ENCODE peak calls at places on chromosomes 7 and 10, in four cellular contexts. One of them, this sample, is unnamed.

GRCh38 chr10:17028843-17029580 is 100.6 kb downstream of the CUBN start:
- DNase-seq in IMR-90: no peak
- DNase-seq in H1: no peak
- DNase-seq in mesendoderm: no peak
- DNase-seq in this sample: no peak

GRCh38 chr10:92757066-92757716 is 67.4 kb downstream of the HHEX start:
- DNase-seq in IMR-90: peak; percentile 82
- DNase-seq in H1: peak; percentile 54
- DNase-seq in mesendoderm: peak; percentile 65
- DNase-seq in this sample: peak; percentile 63

GRCh38 chr7:108973075-108973474 is 403.4 kb downstream of the DNAJB9 start:
- DNase-seq in IMR-90: no peak
- DNase-seq in H1: no peak
- DNase-seq in mesendoderm: peak; percentile 55
- DNase-seq in this sample: no peak

GRCh38 chr10:29160110-29160669 is 128.7 kb upstream of the LYZL1 start:
- DNase-seq in IMR-90: peak; percentile 89
- DNase-seq in H1: no peak
- DNase-seq in mesendoderm: peak; percentile 91
- DNase-seq in this sample: peak; percentile 67

GRCh38 chr10:110203500-110204455 is 3.6 kb upstream of the MXI1 start:
- DNase-seq in IMR-90: no peak
- DNase-seq in H1: peak; percentile 32
- DNase-seq in mesendoderm: no peak
- DNase-seq in this sample: no peak

GRCh38 chr7:156374335-156374734 is 266.2 kb upstream of the RNF32 start:
- DNase-seq in IMR-90: no peak
- DNase-seq in H1: no peak
- DNase-seq in mesendoderm: no peak
- DNase-seq in this sample: no peak

GRCh38 chr7:128940494-128941322 is 3.0 kb downstream of the IRF5 start:
- DNase-seq in IMR-90: no peak
- DNase-seq in H1: peak; percentile 50
- DNase-seq in mesendoderm: no peak
- DNase-seq in this sample: no peak

GRCh38 chr10:79243211-79244067 is 103.8 kb upstream of the PPIF start:
- DNase-seq in IMR-90: no peak
- DNase-seq in H1: peak; percentile 73
- DNase-seq in mesendoderm: peak; percentile 74
- DNase-seq in this sample: peak; percentile 65

GRCh38 chr10:53434413-53434812 is 661.8 kb upstream of the MBL2 start:
- DNase-seq in IMR-90: no peak
- DNase-seq in H1: no peak
- DNase-seq in mesendoderm: peak; percentile 63
- DNase-seq in this sample: no peak

GRCh38 chr10:125407000-125407502 is 246.7 kb upstream of the CTBP2 start:
- DNase-seq in IMR-90: peak; percentile 51
- DNase-seq in H1: no peak
- DNase-seq in mesendoderm: peak; percentile 75
- DNase-seq in this sample: no peak

GRCh38 chr10:129765664-129766550 is 198.2 kb downstream of the EBF3 start:
- DNase-seq in IMR-90: no peak
- DNase-seq in H1: peak; percentile 34
- DNase-seq in mesendoderm: no peak
- DNase-seq in this sample: peak; percentile 19

GRCh38 chr7:116633131-116633988 is 38.6 kb upstream of the MET start:
- DNase-seq in IMR-90: no peak
- DNase-seq in H1: no peak
- DNase-seq in mesendoderm: no peak
- DNase-seq in this sample: no peak

GRCh38 chr10:59894114-59894513 is 12.2 kb downstream of the CCDC6 start:
- DNase-seq in IMR-90: peak; percentile 93
- DNase-seq in H1: no peak
- DNase-seq in mesendoderm: no peak
- DNase-seq in this sample: no peak

GRCh38 chr10:114808982-114809381 is 12.6 kb upstream of the FHIP2A start:
- DNase-seq in IMR-90: no peak
- DNase-seq in H1: no peak
- DNase-seq in mesendoderm: no peak
- DNase-seq in this sample: no peak

GRCh38 chr7:92645531-92646061 is 55.4 kb upstream of the FAM133B start:
- DNase-seq in IMR-90: peak; percentile 15
- DNase-seq in H1: no peak
- DNase-seq in mesendoderm: no peak
- DNase-seq in this sample: no peak

GRCh38 chr10:126309193-126309592 is 79.1 kb downstream of the ADAM12 start:
- DNase-seq in IMR-90: peak; percentile 8
- DNase-seq in H1: no peak
- DNase-seq in mesendoderm: no peak
- DNase-seq in this sample: no peak

GRCh38 chr7:101705327-101705726 is 76.2 kb upstream of the MYL10 start:
- DNase-seq in IMR-90: peak; percentile 10
- DNase-seq in H1: no peak
- DNase-seq in mesendoderm: no peak
- DNase-seq in this sample: no peak

GRCh38 chr7:114295522-114295921 is 119.1 kb upstream of the FOXP2 start:
- DNase-seq in IMR-90: no peak
- DNase-seq in H1: no peak
- DNase-seq in mesendoderm: no peak
- DNase-seq in this sample: no peak

GRCh38 chr7:27899601-27900000 is 159.6 kb downstream of the TAX1BP1 start:
- DNase-seq in IMR-90: no peak
- DNase-seq in H1: no peak
- DNase-seq in mesendoderm: no peak
- DNase-seq in this sample: no peak

GRCh38 chr10:91587710-91588638 is 44.9 kb downstream of the PPP1R3C start:
- DNase-seq in IMR-90: peak; percentile 83
- DNase-seq in H1: no peak
- DNase-seq in mesendoderm: no peak
- DNase-seq in this sample: no peak

GRCh38 chr10:103193107-103193819 is at the start of gene NT5C2:
- DNase-seq in IMR-90: peak; percentile 72
- DNase-seq in H1: peak; percentile 86
- DNase-seq in mesendoderm: peak; percentile 86
- DNase-seq in this sample: peak; percentile 77

GRCh38 chr7:147070886-147071285 is 954.3 kb downstream of the CNTNAP2 start:
- DNase-seq in IMR-90: no peak
- DNase-seq in H1: no peak
- DNase-seq in mesendoderm: no peak
- DNase-seq in this sample: no peak

GRCh38 chr7:123865517-123866117 is 20.6 kb downstream of the HYAL4 start:
- DNase-seq in IMR-90: peak; percentile 67
- DNase-seq in H1: no peak
- DNase-seq in mesendoderm: peak; percentile 76
- DNase-seq in this sample: peak; percentile 46

GRCh38 chr10:96984512-96985225 is 152.6 kb downstream of the LCOR start:
- DNase-seq in IMR-90: no peak
- DNase-seq in H1: no peak
- DNase-seq in mesendoderm: no peak
- DNase-seq in this sample: no peak

GRCh38 chr10:107614939-107615665 is 450.6 kb upstream of the SORCS1 start:
- DNase-seq in IMR-90: peak; percentile 39
- DNase-seq in H1: no peak
- DNase-seq in mesendoderm: no peak
- DNase-seq in this sample: no peak

GRCh38 chr7:133199831-133200230 is 53.0 kb upstream of the EXOC4 start:
- DNase-seq in IMR-90: no peak
- DNase-seq in H1: no peak
- DNase-seq in mesendoderm: peak; percentile 17
- DNase-seq in this sample: no peak

GRCh38 chr7:4245135-4245865 is 436.8 kb upstream of the FOXK1 start:
- DNase-seq in IMR-90: no peak
- DNase-seq in H1: no peak
- DNase-seq in mesendoderm: no peak
- DNase-seq in this sample: no peak

GRCh38 chr10:78408671-78409472 is 375.2 kb downstream of the RPS24 start:
- DNase-seq in IMR-90: peak; percentile 20
- DNase-seq in H1: no peak
- DNase-seq in mesendoderm: peak; percentile 65
- DNase-seq in this sample: peak; percentile 75

GRCh38 chr10:67288688-67289410 is 363.0 kb downstream of the LRRTM3 start:
- DNase-seq in IMR-90: no peak
- DNase-seq in H1: no peak
- DNase-seq in mesendoderm: no peak
- DNase-seq in this sample: no peak

GRCh38 chr10:260819-261429 is 125.7 kb downstream of the ZMYND11 start:
- DNase-seq in IMR-90: no peak
- DNase-seq in H1: no peak
- DNase-seq in mesendoderm: no peak
- DNase-seq in this sample: no peak

GRCh38 chr7:77538186-77538907 is 1.3 kb downstream of the PTPN12 start:
- DNase-seq in IMR-90: peak; percentile 93
- DNase-seq in H1: peak; percentile 70
- DNase-seq in mesendoderm: peak; percentile 98
- DNase-seq in this sample: peak; percentile 77

GRCh38 chr7:103989785-103990775 is 622 bp upstream of the RELN start:
- DNase-seq in IMR-90: peak; percentile 47
- DNase-seq in H1: peak; percentile 75
- DNase-seq in mesendoderm: peak; percentile 55
- DNase-seq in this sample: peak; percentile 58

GRCh38 chr10:45594276-45595157 is 78.1 kb downstream of the ZFAND4 start:
- DNase-seq in IMR-90: peak; percentile 89
- DNase-seq in H1: peak; percentile 93
- DNase-seq in mesendoderm: peak; percentile 97
- DNase-seq in this sample: peak; percentile 95

GRCh38 chr10:45592926-45593325 is 79.6 kb downstream of the ZFAND4 start:
- DNase-seq in IMR-90: no peak
- DNase-seq in H1: no peak
- DNase-seq in mesendoderm: no peak
- DNase-seq in this sample: no peak

GRCh38 chr10:45591262-45591661 is 81.3 kb downstream of the ZFAND4 start:
- DNase-seq in IMR-90: no peak
- DNase-seq in H1: no peak
- DNase-seq in mesendoderm: no peak
- DNase-seq in this sample: no peak

GRCh38 chr10:45593938-45594275 is 78.7 kb downstream of the ZFAND4 start:
- DNase-seq in IMR-90: no peak
- DNase-seq in H1: no peak
- DNase-seq in mesendoderm: no peak
- DNase-seq in this sample: no peak

GRCh38 chr10:45592432-45592831 is 80.1 kb downstream of the ZFAND4 start:
- DNase-seq in IMR-90: no peak
- DNase-seq in H1: no peak
- DNase-seq in mesendoderm: no peak
- DNase-seq in this sample: no peak
- H4K5ac ChIP-seq in IMR-90: no peak overlapping the region
- H4K5ac ChIP-seq in H1: no peak overlapping the region
- H4K5ac ChIP-seq in mesendoderm: no peak overlapping the region
- H4K5ac ChIP-seq in this sample: no peak overlapping the region

DNA sequence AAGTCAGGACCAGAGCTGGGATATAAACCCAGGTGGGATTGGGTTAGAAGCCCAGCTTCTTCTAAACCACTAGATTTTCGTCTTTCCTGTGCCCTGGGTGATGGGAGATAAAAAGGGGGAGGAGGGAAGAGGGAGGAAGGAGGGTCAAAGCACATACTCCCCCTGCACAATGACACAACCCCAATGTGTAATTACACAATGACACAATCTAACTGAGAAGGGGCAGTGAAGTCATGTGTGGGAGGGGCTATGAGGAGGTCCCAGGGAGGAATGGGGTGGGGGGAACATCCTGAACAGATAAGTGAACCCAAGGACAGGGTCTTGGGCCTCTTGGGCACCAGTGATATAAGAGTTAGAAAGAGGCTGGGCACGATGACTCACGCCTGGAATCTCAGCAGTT is 44.5 kb downstream of the TECTB start:
- DNase-seq in IMR-90: no peak
- DNase-seq in H1: no peak
- DNase-seq in mesendoderm: no peak
- DNase-seq in this sample: no peak
- H4K5ac ChIP-seq in IMR-90: no peak overlapping the region
- H4K5ac ChIP-seq in H1: no peak overlapping the region
- H4K5ac ChIP-seq in mesendoderm: no peak overlapping the region
- H4K5ac ChIP-seq in this sample: no peak overlapping the region

DNA sequence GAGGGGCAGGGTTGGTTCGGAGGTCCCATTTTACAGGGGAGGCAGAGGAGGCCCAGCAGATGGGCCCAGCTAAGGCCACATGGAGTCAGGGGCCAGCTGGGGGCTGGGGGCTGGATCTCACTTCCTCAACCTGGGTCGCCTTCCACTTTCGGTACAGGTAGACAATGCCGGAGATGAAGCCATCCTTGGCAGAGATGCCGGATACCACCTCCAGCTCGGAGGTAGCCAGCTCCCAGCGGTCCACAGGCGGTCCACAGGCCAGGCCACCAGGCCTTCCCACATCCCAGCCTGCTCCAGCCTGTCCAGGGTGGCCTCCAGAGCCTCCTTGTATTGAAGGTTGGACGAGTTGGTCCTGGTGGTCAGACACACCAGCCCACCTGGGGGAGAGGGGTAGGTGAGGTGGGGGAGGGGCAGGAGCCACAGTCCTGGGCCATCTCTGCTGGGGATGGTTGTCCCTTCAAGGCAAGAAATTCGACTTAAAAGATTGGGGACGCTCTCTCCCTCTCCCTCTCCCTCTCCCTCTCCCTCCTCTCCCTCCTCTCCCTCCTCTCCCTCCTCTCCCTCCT is 3.9 kb downstream of the CLDN4 start:
- DNase-seq in IMR-90: no peak
- DNase-seq in H1: no peak
- DNase-seq in mesendoderm: no peak
- DNase-seq in this sample: peak; percentile 27
- H4K5ac ChIP-seq in IMR-90: no peak overlapping the region
- H4K5ac ChIP-seq in H1: no peak overlapping the region
- H4K5ac ChIP-seq in mesendoderm: no peak overlapping the region
- H4K5ac ChIP-seq in this sample: no peak overlapping the region

DNA sequence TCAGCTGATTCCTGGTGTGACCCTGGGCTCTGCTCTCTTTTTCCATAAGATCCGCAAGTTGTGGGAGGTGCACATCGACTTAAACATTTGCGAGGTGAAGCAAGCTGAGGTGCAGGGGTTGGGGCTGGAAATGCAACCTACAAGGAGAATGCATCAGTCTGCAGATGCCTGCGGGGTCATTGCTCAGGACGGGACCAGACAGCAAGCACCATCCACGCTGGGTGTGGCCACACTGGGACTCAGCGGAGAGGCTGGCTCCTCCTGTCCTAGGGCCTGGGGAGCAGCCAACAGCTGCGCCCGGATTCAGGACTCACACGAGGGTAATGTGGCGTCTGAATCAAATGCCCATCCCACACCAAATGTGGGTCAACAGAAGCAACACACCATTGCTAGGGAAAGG is 33.8 kb downstream of the STK32C start:
- DNase-seq in IMR-90: no peak
- DNase-seq in H1: no peak
- DNase-seq in mesendoderm: no peak
- DNase-seq in this sample: no peak
- H4K5ac ChIP-seq in IMR-90: no peak overlapping the region
- H4K5ac ChIP-seq in H1: no peak overlapping the region
- H4K5ac ChIP-seq in mesendoderm: no peak overlapping the region
- H4K5ac ChIP-seq in this sample: no peak overlapping the region

GRCh38 chr10:102157224-102157623 is 5.0 kb downstream of the NOLC1 start:
- DNase-seq in IMR-90: no peak
- DNase-seq in H1: no peak
- DNase-seq in mesendoderm: no peak
- DNase-seq in this sample: no peak
- H4K5ac ChIP-seq in IMR-90: no peak overlapping the region
- H4K5ac ChIP-seq in H1: no peak overlapping the region
- H4K5ac ChIP-seq in mesendoderm: no peak overlapping the region
- H4K5ac ChIP-seq in this sample: no peak overlapping the region